ENCODE peak calls at places on chromosomes 11 and 22, in nine cellular contexts. J is heart left ventricle; G is EH; L is HFFc6; C is NCI-H748 treated with DMSO at 0.1 percent for 48 hours; A is activated T-cell treated with anti-CD3 and anti-CD28 coated beads, Interleukin-2, amount 50 U/mL, for 72 hours; V is fibroblast of pulmonary artery; Y is posterior vena cava; W is NCI-H460. N is an unnamed sample.

GRCh38 chr11:26194871-26195270 is 137.1 kb upstream of the ANO3 start:
- DNase-seq in J (no peak), G (peak), L (peak), C (no peak), A (no peak), V (peak), Y (no peak), W (no peak), N (no peak)

GRCh38 chr11:85867751-85868150 is 12.6 kb downstream of the CCDC83 start:
- DNase-seq in J (no peak), G (peak), L (peak), C (no peak), A (no peak), V (peak), Y (no peak), W (no peak), N (no peak)

GRCh38 chr22:50485221-50486131 is 1.2 kb upstream of the MIOX start:
- DNase-seq in J (peak), G (peak), L (peak), C (no peak), A (no peak), V (no peak), Y (no peak), W (no peak), N (no peak)

GRCh38 chr11:64854534-64855502 is 10.4 kb upstream of the CDC42BPG start:
- DNase-seq in J (peak), G (peak), L (peak), C (no peak), A (peak), V (peak), Y (peak), W (peak), N (no peak)

GRCh38 chr22:43533131-43533530 is 121.3 kb downstream of the MPPED1 start:
- DNase-seq in J (no peak), G (no peak), L (no peak), C (no peak), A (no peak), V (no peak), Y (no peak), W (no peak), N (no peak)

GRCh38 chr11:84543367-84544159 is 1083.6 kb downstream of the DLG2 start:
- DNase-seq in J (no peak), G (no peak), L (no peak), C (no peak), A (no peak), V (no peak), Y (no peak), W (no peak), N (no peak)

GRCh38 chr11:114163231-114163631 is 103.7 kb downstream of the ZBTB16 start:
- DNase-seq in J (no peak), G (no peak), L (no peak), C (no peak), A (no peak), V (peak), Y (peak), W (no peak), N (no peak)

GRCh38 chr11:1201395-1202153 is 21.3 kb upstream of the MUC5B start:
- DNase-seq in J (no peak), G (no peak), L (no peak), C (no peak), A (no peak), V (peak), Y (no peak), W (no peak), N (no peak)

GRCh38 chr22:24512043-24512442 is 16.9 kb downstream of the UPB1 start:
- DNase-seq in J (no peak), G (peak), L (no peak), C (no peak), A (no peak), V (no peak), Y (peak), W (no peak), N (no peak)

GRCh38 chr11:118606157-118606843 is 1.1 kb upstream of the PHLDB1 start:
- DNase-seq in J (no peak), G (peak), L (no peak), C (no peak), A (no peak), V (no peak), Y (peak), W (no peak), N (no peak)

GRCh38 chr11:66336234-66337102 is at the start of gene RIN1:
- DNase-seq in J (peak), G (peak), L (peak), C (no peak), A (peak), V (peak), Y (peak), W (peak), N (no peak)

GRCh38 chr11:8652140-8652539 is 30.3 kb downstream of the TRIM66 start:
- DNase-seq in J (no peak), G (peak), L (peak), C (no peak), A (no peak), V (peak), Y (no peak), W (no peak), N (no peak)

GRCh38 chr22:21816787-21817496 is 50.5 kb downstream of the MAPK1 start:
- DNase-seq in J (no peak), G (peak), L (peak), C (no peak), A (peak), V (peak), Y (no peak), W (peak), N (no peak)

GRCh38 chr11:132644511-132644910 is 887.8 kb downstream of the OPCML start:
- DNase-seq in J (no peak), G (no peak), L (no peak), C (peak), A (no peak), V (no peak), Y (no peak), W (no peak), N (no peak)

GRCh38 chr22:34080501-34080900 is 160.2 kb upstream of the LARGE1 start:
- DNase-seq in J (no peak), G (no peak), L (no peak), C (no peak), A (no peak), V (no peak), Y (no peak), W (no peak), N (no peak)

GRCh38 chr11:2693271-2693833 is 6.4 kb downstream of the KCNQ1OT1 start:
- DNase-seq in J (peak), G (no peak), L (no peak), C (no peak), A (no peak), V (no peak), Y (peak), W (no peak), N (peak)

GRCh38 chr11:65868076-65868667 is 4.4 kb downstream of the EFEMP2 start:
- DNase-seq in J (peak), G (no peak), L (no peak), C (peak), A (no peak), V (no peak), Y (no peak), W (no peak), N (no peak)

GRCh38 chr11:113796663-113797259 is 17.2 kb downstream of the CLDN25 start:
- DNase-seq in J (no peak), G (peak), L (peak), C (peak), A (no peak), V (peak), Y (no peak), W (peak), N (no peak)

GRCh38 chr11:46361283-46362145 is 14.3 kb downstream of the DGKZ start:
- DNase-seq in J (peak), G (peak), L (no peak), C (no peak), A (peak), V (peak), Y (peak), W (no peak), N (no peak)

GRCh38 chr11:100515087-100515486 is 172.0 kb upstream of the ARHGAP42 start:
- DNase-seq in J (no peak), G (peak), L (no peak), C (no peak), A (no peak), V (peak), Y (no peak), W (no peak), N (peak)

GRCh38 chr22:30262917-30263741 is 3.5 kb downstream of the OSM start:
- DNase-seq in J (peak), G (peak), L (peak), C (peak), A (peak), V (peak), Y (peak), W (no peak), N (no peak)

GRCh38 chr11:64095949-64096348 is 60.2 kb downstream of the FLRT1 start:
- DNase-seq in J (no peak), G (no peak), L (no peak), C (no peak), A (no peak), V (no peak), Y (no peak), W (no peak), N (no peak)

GRCh38 chr11:100777118-100777517 is 90.0 kb downstream of the ARHGAP42 start:
- DNase-seq in J (no peak), G (no peak), L (no peak), C (no peak), A (no peak), V (no peak), Y (no peak), W (no peak), N (no peak)

GRCh38 chr22:19844423-19845368 is 10.0 kb downstream of the GNB1L start:
- DNase-seq in J (peak), G (peak), L (peak), C (no peak), A (no peak), V (peak), Y (peak), W (no peak), N (no peak)

GRCh38 chr11:7060828-7061227 is 28.0 kb upstream of the RBMXL2 start:
- DNase-seq in J (no peak), G (peak), L (peak), C (no peak), A (no peak), V (peak), Y (no peak), W (no peak), N (no peak)

GRCh38 chr11:102983491-102983890 is 28.0 kb upstream of the MMP13 start:
- DNase-seq in J (no peak), G (no peak), L (no peak), C (no peak), A (no peak), V (peak), Y (no peak), W (no peak), N (no peak)

GRCh38 chr11:45855308-45855707 is 8.0 kb downstream of the CRY2 start:
- DNase-seq in J (no peak), G (no peak), L (no peak), C (no peak), A (no peak), V (no peak), Y (no peak), W (no peak), N (no peak)

GRCh38 chr11:12599408-12600143 is 74.6 kb upstream of the TEAD1 start:
- DNase-seq in J (peak), G (no peak), L (no peak), C (peak), A (peak), V (peak), Y (peak), W (peak), N (peak)

GRCh38 chr11:16356057-16356750 is at the start of gene SOX6:
- DNase-seq in J (no peak), G (peak), L (peak), C (peak), A (no peak), V (peak), Y (no peak), W (peak), N (no peak)

GRCh38 chr11:8766043-8766992 is 83.7 kb downstream of the RPL27A start:
- DNase-seq in J (no peak), G (peak), L (peak), C (no peak), A (no peak), V (no peak), Y (no peak), W (no peak), N (no peak)

GRCh38 chr11:67508486-67509121 is 642 bp upstream of the CDK2AP2 start:
- DNase-seq in J (peak), G (peak), L (peak), C (peak), A (peak), V (peak), Y (peak), W (peak), N (peak)

GRCh38 chr22:36505998-36506635 is 723 bp downstream of the FOXRED2 start:
- DNase-seq in J (peak), G (no peak), L (no peak), C (no peak), A (no peak), V (no peak), Y (no peak), W (no peak), N (no peak)

GRCh38 chr11:113722221-113722620 is 16.1 kb upstream of the TMPRSS5 start:
- DNase-seq in J (no peak), G (no peak), L (no peak), C (no peak), A (no peak), V (peak), Y (no peak), W (no peak), N (no peak)